ENCODE peak calls at places on chromosomes 6 and 20, in four cellular contexts. One of them, this sample, is unnamed.

GRCh38 chr20:53599910-53600632 is 6.4 kb upstream of the ZNF217 start:
- DNase-seq in SK-N-SH: no peak
- DNase-seq in K562: no peak
- DNase-seq in H1: no peak
- DNase-seq in this sample: no peak

GRCh38 chr20:4244700-4245485 is 229.5 kb upstream of the RNF24 start:
- DNase-seq in SK-N-SH: no peak
- DNase-seq in K562: no peak
- DNase-seq in H1: no peak
- DNase-seq in this sample: no peak

GRCh38 chr20:7879883-7880282 is 60.4 kb downstream of the HAO1 start:
- DNase-seq in SK-N-SH: no peak
- DNase-seq in K562: no peak
- DNase-seq in H1: no peak
- DNase-seq in this sample: no peak

GRCh38 chr6:144378437-144378836 is 93.3 kb downstream of the UTRN start:
- DNase-seq in SK-N-SH: no peak
- DNase-seq in K562: no peak
- DNase-seq in H1: no peak
- DNase-seq in this sample: no peak

GRCh38 chr6:43941174-43941573 is 171.2 kb downstream of the VEGFA start:
- DNase-seq in SK-N-SH: no peak
- DNase-seq in K562: no peak
- DNase-seq in H1: no peak
- DNase-seq in this sample: no peak

GRCh38 chr20:13221673-13222318 is 722 bp downstream of the ISM1 start:
- DNase-seq in SK-N-SH: peak
- DNase-seq in K562: no peak
- DNase-seq in H1: peak
- DNase-seq in this sample: no peak

GRCh38 chr6:40386200-40386599 is 201.0 kb downstream of the LRFN2 start:
- DNase-seq in SK-N-SH: peak
- DNase-seq in K562: no peak
- DNase-seq in H1: no peak
- DNase-seq in this sample: no peak

GRCh38 chr6:149331871-149332270 is 14.4 kb downstream of the TAB2 start:
- DNase-seq in SK-N-SH: no peak
- DNase-seq in K562: no peak
- DNase-seq in H1: no peak
- DNase-seq in this sample: no peak

GRCh38 chr6:47034421-47034820 is 7.7 kb downstream of the ADGRF1 start:
- DNase-seq in SK-N-SH: no peak
- DNase-seq in K562: no peak
- DNase-seq in H1: no peak
- DNase-seq in this sample: no peak

GRCh38 chr6:46504242-46504641 is 13.0 kb upstream of the RCAN2 start:
- DNase-seq in SK-N-SH: no peak
- DNase-seq in K562: no peak
- DNase-seq in H1: no peak
- DNase-seq in this sample: no peak

GRCh38 chr20:43987531-43987930 is 72.9 kb downstream of the TOX2 start:
- DNase-seq in SK-N-SH: no peak
- DNase-seq in K562: no peak
- DNase-seq in H1: no peak
- DNase-seq in this sample: no peak

GRCh38 chr6:31332637-31333602 is 24.1 kb downstream of the HLA-B start:
- DNase-seq in SK-N-SH: no peak
- DNase-seq in K562: no peak
- DNase-seq in H1: no peak
- DNase-seq in this sample: no peak

GRCh38 chr20:3472105-3472504 is 1.3 kb downstream of the ATRN start:
- DNase-seq in SK-N-SH: no peak
- DNase-seq in K562: peak
- DNase-seq in H1: peak
- DNase-seq in this sample: no peak

GRCh38 chr20:9886227-9886626 is 47.4 kb upstream of the PAK5 start:
- DNase-seq in SK-N-SH: no peak
- DNase-seq in K562: no peak
- DNase-seq in H1: no peak
- DNase-seq in this sample: no peak

GRCh38 chr20:22509090-22509938 is 75.1 kb downstream of the FOXA2 start:
- DNase-seq in SK-N-SH: no peak
- DNase-seq in K562: no peak
- DNase-seq in H1: no peak
- DNase-seq in this sample: no peak

GRCh38 chr6:72080260-72080941 is 194.1 kb downstream of the RIMS1 start:
- DNase-seq in SK-N-SH: no peak
- DNase-seq in K562: no peak
- DNase-seq in H1: no peak
- DNase-seq in this sample: no peak

GRCh38 chr6:38703949-38704348 is 1.0 kb upstream of the GLO1 start:
- DNase-seq in SK-N-SH: no peak
- DNase-seq in K562: no peak
- DNase-seq in H1: no peak
- DNase-seq in this sample: no peak

GRCh38 chr6:145704153-145704781 is 31.1 kb downstream of the EPM2A start:
- DNase-seq in SK-N-SH: peak
- DNase-seq in K562: no peak
- DNase-seq in H1: no peak
- DNase-seq in this sample: no peak
- TF ChIP-seq NRF1 in SK-N-SH: no peak
- TF ChIP-seq NRF1 in K562: no peak
- TF ChIP-seq NRF1 in H1: no peak
- TF ChIP-seq NRF1 in this sample: no peak

GRCh38 chr20:57156050-57156770 is 110.2 kb downstream of the BMP7 start:
- DNase-seq in SK-N-SH: no peak
- DNase-seq in K562: no peak
- DNase-seq in H1: no peak
- DNase-seq in this sample: no peak
- TF ChIP-seq NRF1 in SK-N-SH: no peak
- TF ChIP-seq NRF1 in K562: peak
- TF ChIP-seq NRF1 in H1: no peak
- TF ChIP-seq NRF1 in this sample: no peak

GRCh38 chr20:32447136-32448027 is 89.3 kb downstream of the ASXL1 start:
- DNase-seq in SK-N-SH: no peak
- DNase-seq in K562: no peak
- DNase-seq in H1: no peak
- DNase-seq in this sample: no peak
- TF ChIP-seq NRF1 in SK-N-SH: no peak
- TF ChIP-seq NRF1 in K562: no peak
- TF ChIP-seq NRF1 in H1: no peak
- TF ChIP-seq NRF1 in this sample: no peak

GRCh38 chr20:46644733-46645132 is 6.5 kb downstream of the SLC13A3 start:
- DNase-seq in SK-N-SH: no peak
- DNase-seq in K562: no peak
- DNase-seq in H1: no peak
- DNase-seq in this sample: no peak

GRCh38 chr20:46648903-46649649 is 2.2 kb downstream of the SLC13A3 start:
- DNase-seq in SK-N-SH: no peak
- DNase-seq in K562: peak
- DNase-seq in H1: no peak
- DNase-seq in this sample: no peak

GRCh38 chr20:46646122-46646521 is 5.1 kb downstream of the SLC13A3 start:
- DNase-seq in SK-N-SH: no peak
- DNase-seq in K562: no peak
- DNase-seq in H1: no peak
- DNase-seq in this sample: no peak

GRCh38 chr20:46647469-46647868 is 3.8 kb downstream of the SLC13A3 start:
- DNase-seq in SK-N-SH: no peak
- DNase-seq in K562: no peak
- DNase-seq in H1: no peak
- DNase-seq in this sample: no peak

DNA sequence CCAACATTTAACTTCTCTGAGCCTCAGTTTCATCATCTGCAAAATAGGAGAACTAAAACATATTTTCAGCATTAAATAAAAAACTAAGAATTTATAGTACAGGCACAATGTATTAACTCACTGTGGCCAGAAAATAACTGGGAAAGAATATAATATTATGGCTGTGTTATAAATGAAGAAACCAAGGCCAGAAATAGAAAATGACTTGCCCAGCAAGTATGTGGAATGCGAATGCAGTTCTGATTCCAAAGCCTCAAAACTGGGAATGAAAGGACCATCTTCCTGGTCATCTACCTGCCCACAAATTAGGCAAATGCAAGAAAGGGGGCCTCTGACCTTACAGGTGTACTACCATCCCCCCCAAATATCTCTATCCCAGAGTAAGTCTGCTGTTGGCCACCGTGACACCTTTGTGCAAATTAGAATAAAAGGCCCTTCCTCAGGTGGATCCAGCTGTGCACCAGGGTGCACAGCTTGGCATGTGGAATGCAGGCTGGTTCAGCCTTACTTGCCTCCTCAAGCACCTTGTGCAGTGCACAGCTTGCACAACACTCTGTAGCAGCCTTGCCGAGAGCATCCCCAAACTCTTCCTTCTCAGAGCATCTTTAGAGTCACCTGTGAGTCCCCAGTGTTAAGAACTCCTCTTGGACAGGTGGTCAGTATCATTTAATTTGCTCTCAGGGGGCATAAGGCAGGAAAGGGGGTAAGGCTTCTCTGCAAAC is 4.4 kb downstream of the SLC13A3 start:
- DNase-seq in SK-N-SH: no peak
- DNase-seq in K562: no peak
- DNase-seq in H1: no peak
- DNase-seq in this sample: no peak
- TF ChIP-seq NRF1 in SK-N-SH: no peak
- TF ChIP-seq NRF1 in K562: no peak
- TF ChIP-seq NRF1 in H1: no peak
- TF ChIP-seq NRF1 in this sample: no peak

DNA sequence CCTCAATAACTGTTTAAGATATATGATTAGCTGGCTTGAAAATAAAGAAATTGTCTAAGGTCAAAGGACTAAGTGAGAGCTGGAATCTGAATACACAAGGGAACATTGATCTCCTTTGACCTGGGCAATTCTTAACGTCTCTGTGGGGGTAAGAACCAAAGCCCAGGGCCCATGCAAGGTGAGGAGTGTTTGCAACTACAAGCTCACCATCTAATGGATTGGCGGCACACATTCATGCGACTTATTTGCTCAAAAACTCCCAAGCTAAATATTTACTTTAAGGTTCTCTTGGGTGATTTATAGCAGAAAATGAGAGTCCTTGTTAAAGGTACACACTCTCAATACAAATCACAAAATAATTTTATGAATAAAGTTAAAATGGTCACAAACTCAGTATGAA is 392.0 kb upstream of the FLRT3 start:
- DNase-seq in SK-N-SH: no peak
- DNase-seq in K562: no peak
- DNase-seq in H1: no peak
- DNase-seq in this sample: no peak
- TF ChIP-seq NRF1 in SK-N-SH: no peak
- TF ChIP-seq NRF1 in K562: no peak
- TF ChIP-seq NRF1 in H1: no peak
- TF ChIP-seq NRF1 in this sample: no peak

DNA sequence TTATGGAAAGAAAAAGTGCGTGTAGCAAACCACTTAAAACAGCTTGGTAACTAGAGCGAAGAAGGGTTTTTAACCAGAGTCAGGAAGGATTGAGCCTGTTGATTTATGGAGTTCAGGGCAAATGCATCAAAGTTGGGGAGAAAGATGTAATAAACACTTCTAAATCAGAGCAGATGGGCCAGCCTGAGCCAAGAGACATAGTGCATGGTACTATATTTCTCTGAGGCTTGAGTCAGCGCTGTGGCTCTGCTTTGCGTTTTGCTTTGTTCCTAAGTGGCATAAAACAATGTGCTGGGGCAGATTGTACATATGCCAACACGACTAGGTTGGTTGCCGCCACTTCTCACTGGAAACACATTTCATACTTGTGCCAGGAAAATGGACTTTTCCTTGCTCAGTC is 111.3 kb downstream of the BCKDHB start:
- DNase-seq in SK-N-SH: no peak
- DNase-seq in K562: no peak
- DNase-seq in H1: no peak
- DNase-seq in this sample: no peak
- TF ChIP-seq NRF1 in SK-N-SH: no peak
- TF ChIP-seq NRF1 in K562: no peak
- TF ChIP-seq NRF1 in H1: no peak
- TF ChIP-seq NRF1 in this sample: no peak

DNA sequence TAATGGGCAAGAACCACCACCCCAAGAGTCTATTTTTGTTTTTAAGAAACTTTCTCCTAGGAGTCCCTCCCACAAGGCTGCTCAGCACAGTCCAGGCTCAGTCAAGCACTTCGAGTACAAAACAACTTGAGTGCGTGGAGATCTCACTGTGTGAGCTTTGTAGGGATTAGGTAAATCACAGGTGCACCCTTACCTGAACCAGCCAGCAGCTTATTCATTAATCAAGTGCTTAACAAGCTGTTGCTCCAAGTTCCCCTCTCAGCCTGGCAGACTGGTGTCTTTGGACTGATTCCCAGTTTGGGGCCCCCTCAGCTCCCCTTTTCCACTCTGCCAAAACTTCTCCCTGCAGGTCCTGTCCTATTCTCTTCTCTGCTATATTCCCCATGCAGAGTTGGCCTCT is 133.1 kb downstream of the LY86 start:
- DNase-seq in SK-N-SH: no peak
- DNase-seq in K562: no peak
- DNase-seq in H1: no peak
- DNase-seq in this sample: no peak
- TF ChIP-seq NRF1 in SK-N-SH: no peak
- TF ChIP-seq NRF1 in K562: no peak
- TF ChIP-seq NRF1 in H1: no peak
- TF ChIP-seq NRF1 in this sample: no peak

DNA sequence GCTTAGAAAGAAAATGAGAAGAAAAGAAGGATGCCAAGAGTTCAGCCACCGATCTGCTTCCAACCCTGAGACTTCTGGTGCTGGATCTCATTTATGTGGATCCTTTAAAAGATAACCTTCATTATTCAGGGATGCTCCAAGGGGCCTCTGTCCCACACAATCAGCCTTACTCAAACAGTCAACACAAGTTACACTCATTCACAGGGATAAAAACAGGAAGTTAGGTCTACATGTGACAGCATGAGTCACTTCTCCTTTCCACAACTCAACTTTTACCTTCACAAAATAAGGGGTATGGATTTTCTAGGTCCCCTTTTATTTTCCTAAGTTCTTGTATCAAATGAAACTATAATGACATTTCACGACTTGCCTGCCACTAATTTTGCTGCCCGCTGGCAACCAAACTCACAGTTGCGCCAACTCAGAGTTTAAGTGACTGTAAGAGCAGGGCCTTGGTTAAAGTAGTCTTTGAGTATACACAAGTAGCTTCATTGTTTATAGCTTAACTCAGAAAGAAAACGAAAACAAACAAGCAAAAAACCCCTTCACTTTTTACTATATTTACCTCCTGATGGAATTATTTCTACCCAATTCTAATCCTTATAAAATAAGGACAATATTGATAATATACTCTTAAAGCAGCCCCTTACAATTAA is 278.8 kb upstream of the RUNX2 start:
- DNase-seq in SK-N-SH: no peak
- DNase-seq in K562: peak
- DNase-seq in H1: no peak
- DNase-seq in this sample: no peak
- TF ChIP-seq NRF1 in SK-N-SH: no peak
- TF ChIP-seq NRF1 in K562: no peak
- TF ChIP-seq NRF1 in H1: no peak
- TF ChIP-seq NRF1 in this sample: no peak